ENCODE peak calls at places on chromosomes 16 and 17, in five cellular contexts. One of them, this sample, is unnamed.
A peak's percentile ranks its signal among the peaks of the same experiment; 100 is the strongest.

GRCh38 chr17:57085448-57086068 is 512 bp downstream of the AKAP1 start:
- DNase-seq in neuronal stem cell: peak; percentile 62
- DNase-seq in H1: no peak
- DNase-seq in IMR-90: peak; percentile 23
- DNase-seq in trophoblast cell: peak; percentile 51
- DNase-seq in this sample: peak; percentile 71

GRCh38 chr16:81493755-81494433 is 49.3 kb downstream of the CMIP start:
- DNase-seq in neuronal stem cell: no peak
- DNase-seq in H1: peak; percentile 21
- DNase-seq in IMR-90: peak; percentile 94
- DNase-seq in trophoblast cell: peak; percentile 91
- DNase-seq in this sample: no peak

GRCh38 chr16:71426069-71426879 is 15.6 kb downstream of the TLE7 start:
- DNase-seq in neuronal stem cell: peak; percentile 90
- DNase-seq in H1: peak; percentile 94
- DNase-seq in IMR-90: peak; percentile 90
- DNase-seq in trophoblast cell: peak; percentile 49
- DNase-seq in this sample: peak; percentile 95

GRCh38 chr17:49694847-49695697 is 12.7 kb downstream of the SLC35B1 start:
- DNase-seq in neuronal stem cell: peak; percentile 57
- DNase-seq in H1: no peak
- DNase-seq in IMR-90: no peak
- DNase-seq in trophoblast cell: peak; percentile 56
- DNase-seq in this sample: peak; percentile 62

GRCh38 chr17:66781135-66781534 is 53.8 kb upstream of the CACNG5 start:
- DNase-seq in neuronal stem cell: no peak
- DNase-seq in H1: no peak
- DNase-seq in IMR-90: no peak
- DNase-seq in trophoblast cell: no peak
- DNase-seq in this sample: peak; percentile 24

GRCh38 chr16:81516478-81517149 is 72.0 kb downstream of the CMIP start:
- DNase-seq in neuronal stem cell: no peak
- DNase-seq in H1: no peak
- DNase-seq in IMR-90: no peak
- DNase-seq in trophoblast cell: no peak
- DNase-seq in this sample: no peak

GRCh38 chr17:78665952-78666920 is 89.0 kb upstream of the DNAH17 start:
- DNase-seq in neuronal stem cell: no peak
- DNase-seq in H1: no peak
- DNase-seq in IMR-90: no peak
- DNase-seq in trophoblast cell: peak; percentile 95
- DNase-seq in this sample: no peak

GRCh38 chr16:735982-736453 is 4.8 kb downstream of the CIAO3 start:
- DNase-seq in neuronal stem cell: no peak
- DNase-seq in H1: no peak
- DNase-seq in IMR-90: no peak
- DNase-seq in trophoblast cell: no peak
- DNase-seq in this sample: no peak

GRCh38 chr17:80649672-80650338 is 105.2 kb downstream of the RPTOR start:
- DNase-seq in neuronal stem cell: peak; percentile 17
- DNase-seq in H1: peak; percentile 38
- DNase-seq in IMR-90: peak; percentile 92
- DNase-seq in trophoblast cell: peak; percentile 33
- DNase-seq in this sample: peak; percentile 85

GRCh38 chr16:65200374-65200773 is 78.5 kb upstream of the CDH11 start:
- DNase-seq in neuronal stem cell: no peak
- DNase-seq in H1: no peak
- DNase-seq in IMR-90: no peak
- DNase-seq in trophoblast cell: no peak
- DNase-seq in this sample: no peak

GRCh38 chr16:58217341-58217925 is 19.5 kb upstream of the CSNK2A2 start:
- DNase-seq in neuronal stem cell: no peak
- DNase-seq in H1: no peak
- DNase-seq in IMR-90: no peak
- DNase-seq in trophoblast cell: peak; percentile 44
- DNase-seq in this sample: no peak

GRCh38 chr17:44186307-44187130 is at the start of gene TMUB2:
- DNase-seq in neuronal stem cell: peak; percentile 99
- DNase-seq in H1: peak; percentile 98
- DNase-seq in IMR-90: peak; percentile 100
- DNase-seq in trophoblast cell: peak; percentile 99
- DNase-seq in this sample: peak; percentile 100

GRCh38 chr16:4475880-4476790 is at the start of gene HMOX2:
- DNase-seq in neuronal stem cell: peak; percentile 75
- DNase-seq in H1: peak; percentile 90
- DNase-seq in IMR-90: peak; percentile 86
- DNase-seq in trophoblast cell: peak; percentile 100
- DNase-seq in this sample: peak; percentile 97

GRCh38 chr17:46986401-46986800 is 7.3 kb upstream of the RPRML start:
- DNase-seq in neuronal stem cell: no peak
- DNase-seq in H1: no peak
- DNase-seq in IMR-90: no peak
- DNase-seq in trophoblast cell: no peak
- DNase-seq in this sample: no peak

GRCh38 chr17:43319293-43320124 is 79.3 kb upstream of the ARL4D start:
- DNase-seq in neuronal stem cell: no peak
- DNase-seq in H1: no peak
- DNase-seq in IMR-90: no peak
- DNase-seq in trophoblast cell: no peak
- DNase-seq in this sample: no peak

GRCh38 chr17:66290097-66290722 is 12.2 kb upstream of the PRKCA start:
- DNase-seq in neuronal stem cell: no peak
- DNase-seq in H1: no peak
- DNase-seq in IMR-90: no peak
- DNase-seq in trophoblast cell: no peak
- DNase-seq in this sample: no peak

GRCh38 chr17:81902023-81902652 is at the start of gene NPB:
- DNase-seq in neuronal stem cell: no peak
- DNase-seq in H1: no peak
- DNase-seq in IMR-90: no peak
- DNase-seq in trophoblast cell: peak; percentile 31
- DNase-seq in this sample: no peak

GRCh38 chr17:66549731-66550207 is 247.4 kb downstream of the PRKCA start:
- DNase-seq in neuronal stem cell: no peak
- DNase-seq in H1: no peak
- DNase-seq in IMR-90: peak; percentile 90
- DNase-seq in trophoblast cell: peak; percentile 45
- DNase-seq in this sample: no peak

GRCh38 chr17:29048440-29049360 is 5.8 kb downstream of the PIPOX start:
- DNase-seq in neuronal stem cell: no peak
- DNase-seq in H1: no peak
- DNase-seq in IMR-90: peak; percentile 32
- DNase-seq in trophoblast cell: peak; percentile 98
- DNase-seq in this sample: no peak

GRCh38 chr17:182164-182751 is 808 bp upstream of the DOC2B start:
- DNase-seq in neuronal stem cell: no peak
- DNase-seq in H1: no peak
- DNase-seq in IMR-90: no peak
- DNase-seq in trophoblast cell: no peak
- DNase-seq in this sample: no peak

GRCh38 chr17:77291591-77292386 is 151.0 kb downstream of the SEC14L1 start:
- DNase-seq in neuronal stem cell: no peak
- DNase-seq in H1: no peak
- DNase-seq in IMR-90: no peak
- DNase-seq in trophoblast cell: peak; percentile 96
- DNase-seq in this sample: no peak
- H3K4ac ChIP-seq in neuronal stem cell: no peak overlapping the region
- H3K4ac ChIP-seq in H1: no peak overlapping the region
- H3K4ac ChIP-seq in IMR-90: no peak overlapping the region
- H3K4ac ChIP-seq in trophoblast cell: no peak overlapping the region
- H3K4ac ChIP-seq in this sample: no peak overlapping the region

DNA sequence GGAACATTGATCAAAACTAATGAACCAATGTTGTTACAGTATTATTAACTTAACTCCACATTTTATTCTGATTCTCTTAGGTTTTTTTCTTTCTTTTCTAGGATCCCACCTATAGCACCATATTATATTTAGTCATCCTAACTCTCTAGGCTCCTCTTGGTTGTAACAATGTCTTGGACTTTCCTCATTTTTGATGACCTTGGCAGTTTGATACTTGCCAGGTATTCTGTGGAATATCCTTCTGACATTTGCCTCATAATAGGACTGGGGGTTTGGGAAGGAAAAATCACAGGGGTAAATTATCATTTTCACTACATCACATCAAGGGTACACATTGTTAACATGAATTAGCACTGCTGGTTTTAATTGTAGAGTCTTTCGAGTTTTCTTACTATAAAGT is 851.6 kb upstream of the SOX9 start:
- DNase-seq in neuronal stem cell: no peak
- DNase-seq in H1: no peak
- DNase-seq in IMR-90: no peak
- DNase-seq in trophoblast cell: no peak
- DNase-seq in this sample: no peak
- H3K4ac ChIP-seq in neuronal stem cell: no peak overlapping the region
- H3K4ac ChIP-seq in H1: no peak overlapping the region
- H3K4ac ChIP-seq in IMR-90: no peak overlapping the region
- H3K4ac ChIP-seq in trophoblast cell: no peak overlapping the region
- H3K4ac ChIP-seq in this sample: no peak overlapping the region

GRCh38 chr17:77306790-77307478 is 166.2 kb downstream of the SEC14L1 start:
- DNase-seq in neuronal stem cell: no peak
- DNase-seq in H1: no peak
- DNase-seq in IMR-90: no peak
- DNase-seq in trophoblast cell: peak; percentile 72
- DNase-seq in this sample: no peak
- H3K4ac ChIP-seq in neuronal stem cell: no peak overlapping the region
- H3K4ac ChIP-seq in H1: no peak overlapping the region
- H3K4ac ChIP-seq in IMR-90: no peak overlapping the region
- H3K4ac ChIP-seq in trophoblast cell: no peak overlapping the region
- H3K4ac ChIP-seq in this sample: no peak overlapping the region

GRCh38 chr16:2751577-2752034 is 832 bp upstream of the SRRM2 start:
- DNase-seq in neuronal stem cell: no peak
- DNase-seq in H1: peak; percentile 60
- DNase-seq in IMR-90: no peak
- DNase-seq in trophoblast cell: no peak
- DNase-seq in this sample: peak; percentile 90
- H3K4ac ChIP-seq in neuronal stem cell: peak overlapping the region; percentile 99
- H3K4ac ChIP-seq in H1: peak overlapping the region; percentile 0
- H3K4ac ChIP-seq in IMR-90: peak overlapping the region; percentile 99
- H3K4ac ChIP-seq in trophoblast cell: peak overlapping the region; percentile 89
- H3K4ac ChIP-seq in this sample: no peak overlapping the region

GRCh38 chr17:76735586-76736348 is 1.4 kb downstream of the SRSF2 start:
- DNase-seq in neuronal stem cell: no peak
- DNase-seq in H1: no peak
- DNase-seq in IMR-90: no peak
- DNase-seq in trophoblast cell: no peak
- DNase-seq in this sample: no peak
- H3K4ac ChIP-seq in neuronal stem cell: no peak overlapping the region
- H3K4ac ChIP-seq in H1: peak overlapping the region; percentile 44
- H3K4ac ChIP-seq in IMR-90: peak overlapping the region; percentile 94
- H3K4ac ChIP-seq in trophoblast cell: peak overlapping the region; percentile 89
- H3K4ac ChIP-seq in this sample: no peak overlapping the region

DNA sequence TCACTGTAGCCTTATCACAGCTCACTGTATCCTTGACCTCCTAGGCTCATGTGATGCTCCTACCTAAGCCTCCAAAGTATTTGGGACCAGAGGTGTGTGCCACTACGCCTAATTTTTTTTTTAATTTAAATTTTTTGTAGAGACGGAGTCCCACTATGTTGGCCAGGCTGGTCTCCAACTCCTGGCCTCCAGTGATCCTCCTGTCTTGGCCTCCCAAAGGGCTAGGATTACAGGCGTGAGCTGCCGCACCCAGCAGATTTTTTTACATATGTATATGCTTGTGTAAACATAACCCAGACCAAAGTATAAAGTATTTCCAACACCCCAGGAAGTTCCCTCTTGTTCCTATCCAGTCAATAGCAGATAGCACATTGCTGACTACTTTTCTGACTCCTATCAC is 1.7 kb upstream of the PGP start:
- DNase-seq in neuronal stem cell: no peak
- DNase-seq in H1: no peak
- DNase-seq in IMR-90: no peak
- DNase-seq in trophoblast cell: no peak
- DNase-seq in this sample: no peak
- H3K4ac ChIP-seq in neuronal stem cell: no peak overlapping the region
- H3K4ac ChIP-seq in H1: peak overlapping the region; percentile 96
- H3K4ac ChIP-seq in IMR-90: no peak overlapping the region
- H3K4ac ChIP-seq in trophoblast cell: no peak overlapping the region
- H3K4ac ChIP-seq in this sample: no peak overlapping the region

GRCh38 chr16:85420501-85421337 is 192.4 kb upstream of the GSE1 start:
- DNase-seq in neuronal stem cell: peak; percentile 44
- DNase-seq in H1: no peak
- DNase-seq in IMR-90: peak; percentile 20
- DNase-seq in trophoblast cell: peak; percentile 83
- DNase-seq in this sample: peak; percentile 78
- H3K4ac ChIP-seq in neuronal stem cell: no peak overlapping the region
- H3K4ac ChIP-seq in H1: no peak overlapping the region
- H3K4ac ChIP-seq in IMR-90: no peak overlapping the region
- H3K4ac ChIP-seq in trophoblast cell: no peak overlapping the region
- H3K4ac ChIP-seq in this sample: no peak overlapping the region

DNA sequence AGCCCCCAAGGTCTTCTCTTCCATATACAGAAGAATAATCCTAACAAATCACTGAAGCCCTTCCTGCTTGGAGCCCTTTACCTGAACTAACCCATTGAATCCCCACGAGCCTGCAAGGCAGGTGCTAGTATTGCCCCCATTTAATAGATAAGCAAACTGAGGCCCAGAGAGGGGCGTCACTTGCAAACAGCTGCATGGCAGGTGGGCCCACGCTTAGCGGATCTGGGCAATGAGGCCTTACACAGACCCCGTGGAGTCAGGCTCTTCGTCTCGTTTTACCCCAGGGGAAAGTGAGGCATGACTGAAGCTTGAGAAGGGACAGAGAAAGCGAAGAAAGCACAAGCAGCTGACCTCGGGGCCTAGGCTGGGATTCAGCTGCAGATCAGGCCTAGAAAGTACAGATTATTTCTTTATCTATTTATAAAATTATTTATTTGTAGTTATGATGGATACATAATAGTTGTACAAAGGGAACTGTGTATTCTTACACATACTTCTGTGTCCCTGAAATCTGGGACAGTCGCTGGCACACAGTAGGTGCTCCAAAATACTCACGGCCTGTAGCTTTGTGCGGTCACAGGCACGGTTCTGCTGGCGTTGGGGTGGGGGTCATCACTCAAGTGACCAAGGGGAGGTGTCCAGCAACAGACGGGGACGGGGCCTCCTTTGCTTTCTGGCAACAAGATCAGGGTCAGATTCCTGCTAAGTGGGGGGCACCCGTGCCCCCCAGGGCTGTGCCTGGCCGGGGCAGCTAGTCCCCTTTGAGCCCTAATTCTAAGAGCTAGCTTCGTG is 223.2 kb upstream of the GSE1 start:
- DNase-seq in neuronal stem cell: no peak
- DNase-seq in H1: no peak
- DNase-seq in IMR-90: no peak
- DNase-seq in trophoblast cell: no peak
- DNase-seq in this sample: no peak
- H3K4ac ChIP-seq in neuronal stem cell: no peak overlapping the region
- H3K4ac ChIP-seq in H1: no peak overlapping the region
- H3K4ac ChIP-seq in IMR-90: peak overlapping the region; percentile 81
- H3K4ac ChIP-seq in trophoblast cell: no peak overlapping the region
- H3K4ac ChIP-seq in this sample: no peak overlapping the region

DNA sequence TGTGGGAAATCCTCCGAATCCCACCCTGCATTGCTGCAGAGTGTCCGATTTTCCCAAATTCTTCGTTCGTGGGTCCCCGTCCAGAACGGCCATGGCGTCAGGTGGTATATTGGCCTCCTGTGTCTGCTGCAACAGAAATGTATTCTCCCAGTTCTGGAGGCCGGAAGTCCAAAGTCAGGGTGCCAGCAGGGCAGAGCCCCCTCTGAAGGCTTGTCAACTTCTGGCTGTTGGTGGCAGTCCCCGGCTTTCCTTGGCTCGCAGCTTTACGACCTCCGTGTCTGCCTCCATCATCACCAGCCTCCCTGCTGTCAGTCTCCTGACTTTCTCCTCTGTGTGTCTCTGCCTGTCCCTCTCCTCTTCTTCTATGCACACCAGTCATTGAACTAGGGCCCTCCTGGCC is 142.1 kb upstream of the FOXF1 start:
- DNase-seq in neuronal stem cell: no peak
- DNase-seq in H1: no peak
- DNase-seq in IMR-90: no peak
- DNase-seq in trophoblast cell: no peak
- DNase-seq in this sample: no peak
- H3K4ac ChIP-seq in neuronal stem cell: no peak overlapping the region
- H3K4ac ChIP-seq in H1: no peak overlapping the region
- H3K4ac ChIP-seq in IMR-90: peak overlapping the region; percentile 69
- H3K4ac ChIP-seq in trophoblast cell: no peak overlapping the region
- H3K4ac ChIP-seq in this sample: no peak overlapping the region

This sample was measured in H9.